ENCODE peak calls at places on chromosomes 11 and 22, in six cellular contexts. One of them, this sample, is unnamed.

GRCh38 chr22:44338183-44338812 is 25.5 kb upstream of the SHISAL1 start:
- DNase-seq in choroid plexus epithelial cell: no peak
- DNase-seq in fibroblast of the aortic adventitia: no peak
- DNase-seq in spleen: no peak
- DNase-seq in kidney: no peak
- DNase-seq in A549: no peak
- DNase-seq in this sample: no peak

GRCh38 chr22:37282385-37282677 is at the start of gene CYTH4:
- DNase-seq in kidney: peak; percentile 89
- DNase-seq in spleen: peak; percentile 98
- DNase-seq in choroid plexus epithelial cell: no peak
- DNase-seq in fibroblast of the aortic adventitia: no peak
- DNase-seq in A549: no peak
- DNase-seq in this sample: peak; percentile 87

GRCh38 chr11:128399186-128399585 is 188.2 kb downstream of the ETS1 start:
- DNase-seq in choroid plexus epithelial cell: peak; percentile 85
- DNase-seq in A549: no peak
- DNase-seq in fibroblast of the aortic adventitia: peak; percentile 43
- DNase-seq in kidney: no peak
- DNase-seq in spleen: no peak
- DNase-seq in this sample: no peak

GRCh38 chr11:69563946-69564780 is 76.8 kb upstream of the CCND1 start:
- DNase-seq in spleen: no peak
- DNase-seq in choroid plexus epithelial cell: no peak
- DNase-seq in kidney: no peak
- DNase-seq in A549: no peak
- DNase-seq in fibroblast of the aortic adventitia: no peak
- DNase-seq in this sample: no peak

GRCh38 chr22:19456541-19456940 is 9.0 kb upstream of the C22orf39 start:
- DNase-seq in spleen: no peak
- DNase-seq in A549: no peak
- DNase-seq in kidney: no peak
- DNase-seq in choroid plexus epithelial cell: no peak
- DNase-seq in fibroblast of the aortic adventitia: no peak
- DNase-seq in this sample: no peak

GRCh38 chr11:46635557-46636139 is 18.3 kb downstream of the ATG13 start:
- DNase-seq in kidney: no peak
- DNase-seq in A549: no peak
- DNase-seq in spleen: no peak
- DNase-seq in choroid plexus epithelial cell: no peak
- DNase-seq in fibroblast of the aortic adventitia: no peak
- DNase-seq in this sample: no peak

GRCh38 chr22:48841881-48842582 is 985.6 kb downstream of the BRD1 start:
- DNase-seq in spleen: no peak
- DNase-seq in A549: no peak
- DNase-seq in fibroblast of the aortic adventitia: no peak
- DNase-seq in kidney: peak; percentile 49
- DNase-seq in choroid plexus epithelial cell: no peak
- DNase-seq in this sample: no peak

GRCh38 chr11:125627236-125627910 is 2.4 kb downstream of the CHEK1 start:
- DNase-seq in fibroblast of the aortic adventitia: peak; percentile 25
- DNase-seq in kidney: no peak
- DNase-seq in spleen: no peak
- DNase-seq in choroid plexus epithelial cell: peak; percentile 13
- DNase-seq in A549: no peak
- DNase-seq in this sample: no peak

GRCh38 chr11:108734956-108735559 is 70.2 kb downstream of the DDX10 start:
- DNase-seq in A549: no peak
- DNase-seq in spleen: no peak
- DNase-seq in kidney: no peak
- DNase-seq in fibroblast of the aortic adventitia: no peak
- DNase-seq in choroid plexus epithelial cell: peak; percentile 49
- DNase-seq in this sample: peak; percentile 5

GRCh38 chr11:31387379-31387778 is 17.7 kb downstream of the DNAJC24 start:
- DNase-seq in spleen: no peak
- DNase-seq in fibroblast of the aortic adventitia: no peak
- DNase-seq in A549: no peak
- DNase-seq in choroid plexus epithelial cell: peak; percentile 44
- DNase-seq in kidney: no peak
- DNase-seq in this sample: no peak

GRCh38 chr22:36156515-36157419 is 3.8 kb downstream of the APOL3 start:
- DNase-seq in choroid plexus epithelial cell: peak; percentile 78
- DNase-seq in kidney: peak; percentile 93
- DNase-seq in A549: no peak
- DNase-seq in fibroblast of the aortic adventitia: peak; percentile 86
- DNase-seq in spleen: peak; percentile 84
- DNase-seq in this sample: peak; percentile 69

GRCh38 chr22:34135749-34136148 is 215.5 kb upstream of the LARGE1 start:
- DNase-seq in kidney: no peak
- DNase-seq in choroid plexus epithelial cell: no peak
- DNase-seq in fibroblast of the aortic adventitia: no peak
- DNase-seq in spleen: no peak
- DNase-seq in A549: no peak
- DNase-seq in this sample: no peak

GRCh38 chr22:49878206-49878605 is 24.6 kb downstream of the ZBED4 start:
- DNase-seq in fibroblast of the aortic adventitia: no peak
- DNase-seq in kidney: no peak
- DNase-seq in A549: no peak
- DNase-seq in spleen: no peak
- DNase-seq in choroid plexus epithelial cell: no peak
- DNase-seq in this sample: no peak

GRCh38 chr11:67287355-67288197 is 1.5 kb upstream of the ANKRD13D start:
- DNase-seq in kidney: peak; percentile 66
- DNase-seq in choroid plexus epithelial cell: no peak
- DNase-seq in A549: no peak
- DNase-seq in spleen: peak; percentile 86
- DNase-seq in fibroblast of the aortic adventitia: no peak
- DNase-seq in this sample: peak; percentile 58

GRCh38 chr11:110356769-110357671 is 60.6 kb upstream of the RDX start:
- DNase-seq in fibroblast of the aortic adventitia: peak; percentile 45
- DNase-seq in A549: peak; percentile 67
- DNase-seq in kidney: no peak
- DNase-seq in spleen: no peak
- DNase-seq in choroid plexus epithelial cell: no peak
- DNase-seq in this sample: no peak

GRCh38 chr11:71213696-71214552 is 38.5 kb downstream of the SHANK2 start:
- DNase-seq in fibroblast of the aortic adventitia: no peak
- DNase-seq in A549: no peak
- DNase-seq in choroid plexus epithelial cell: no peak
- DNase-seq in kidney: no peak
- DNase-seq in spleen: peak; percentile 51
- DNase-seq in this sample: no peak

GRCh38 chr11:122715883-122716282 is 60.4 kb downstream of the UBASH3B start:
- DNase-seq in fibroblast of the aortic adventitia: no peak
- DNase-seq in A549: no peak
- DNase-seq in spleen: no peak
- DNase-seq in choroid plexus epithelial cell: no peak
- DNase-seq in kidney: no peak
- DNase-seq in this sample: no peak

GRCh38 chr11:75365711-75366181 is 14.3 kb upstream of the ARRB1 start:
- DNase-seq in fibroblast of the aortic adventitia: peak; percentile 77
- DNase-seq in spleen: no peak
- DNase-seq in choroid plexus epithelial cell: peak; percentile 79
- DNase-seq in kidney: no peak
- DNase-seq in A549: no peak
- DNase-seq in this sample: no peak

DNA sequence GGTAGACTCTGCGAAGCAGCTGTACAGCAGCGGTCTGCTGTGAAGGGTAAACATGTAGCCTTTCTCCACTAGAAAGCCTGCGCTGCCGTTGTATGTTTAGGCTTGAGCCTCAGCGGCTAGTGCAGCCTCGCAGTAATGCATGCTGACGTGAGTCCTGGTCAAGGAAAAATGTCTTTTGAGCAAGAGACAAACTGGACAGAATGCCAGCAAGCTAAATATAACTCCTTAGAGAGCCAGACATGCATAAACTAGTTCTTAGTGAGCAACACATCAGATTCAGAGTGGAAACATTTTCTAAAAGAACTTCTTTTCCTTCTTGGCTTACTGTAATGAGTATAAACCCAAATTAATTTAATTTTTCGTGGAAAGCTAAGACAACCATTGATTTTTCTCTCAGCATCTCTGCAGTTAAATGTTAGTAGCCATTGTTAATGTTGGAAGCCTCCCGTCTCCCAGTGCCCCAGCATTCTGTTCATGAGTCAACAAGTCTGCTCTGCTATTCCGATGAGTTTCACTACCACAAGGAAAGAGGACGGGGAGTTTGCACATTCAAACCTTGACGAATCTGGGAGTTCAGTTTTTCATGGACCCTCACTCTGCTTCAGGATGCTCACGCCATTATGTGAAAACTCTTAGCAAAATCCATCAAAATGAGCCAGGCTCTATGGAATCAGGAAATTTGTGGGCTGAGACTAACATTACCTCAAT is 51.4 kb downstream of the JAM3 start:
- DNase-seq in A549: no peak
- DNase-seq in kidney: peak; percentile 78
- DNase-seq in spleen: no peak
- DNase-seq in fibroblast of the aortic adventitia: peak; percentile 97
- DNase-seq in choroid plexus epithelial cell: peak; percentile 94
- DNase-seq in this sample: no peak
- H3K4me3 ChIP-seq in A549: no peak overlapping the region
- H3K4me3 ChIP-seq in kidney: peak overlapping the region; percentile 19
- H3K4me3 ChIP-seq in spleen: no peak overlapping the region
- H3K4me3 ChIP-seq in fibroblast of the aortic adventitia: peak overlapping the region; percentile 52
- H3K4me3 ChIP-seq in choroid plexus epithelial cell: peak overlapping the region; percentile 34
- H3K4me3 ChIP-seq in this sample: no peak overlapping the region

GRCh38 chr11:36751996-36752395 is 154.0 kb upstream of the RAG2 start:
- DNase-seq in kidney: no peak
- DNase-seq in choroid plexus epithelial cell: no peak
- DNase-seq in A549: no peak
- DNase-seq in spleen: no peak
- DNase-seq in fibroblast of the aortic adventitia: no peak
- DNase-seq in this sample: no peak

GRCh38 chr11:36751251-36751839 is 153.3 kb upstream of the RAG2 start:
- DNase-seq in fibroblast of the aortic adventitia: no peak
- DNase-seq in A549: no peak
- DNase-seq in spleen: no peak
- DNase-seq in kidney: no peak
- DNase-seq in choroid plexus epithelial cell: no peak
- DNase-seq in this sample: no peak

GRCh38 chr11:36753960-36754359 is 155.9 kb upstream of the RAG2 start:
- DNase-seq in A549: no peak
- DNase-seq in kidney: no peak
- DNase-seq in fibroblast of the aortic adventitia: no peak
- DNase-seq in choroid plexus epithelial cell: no peak
- DNase-seq in spleen: no peak
- DNase-seq in this sample: no peak

DNA sequence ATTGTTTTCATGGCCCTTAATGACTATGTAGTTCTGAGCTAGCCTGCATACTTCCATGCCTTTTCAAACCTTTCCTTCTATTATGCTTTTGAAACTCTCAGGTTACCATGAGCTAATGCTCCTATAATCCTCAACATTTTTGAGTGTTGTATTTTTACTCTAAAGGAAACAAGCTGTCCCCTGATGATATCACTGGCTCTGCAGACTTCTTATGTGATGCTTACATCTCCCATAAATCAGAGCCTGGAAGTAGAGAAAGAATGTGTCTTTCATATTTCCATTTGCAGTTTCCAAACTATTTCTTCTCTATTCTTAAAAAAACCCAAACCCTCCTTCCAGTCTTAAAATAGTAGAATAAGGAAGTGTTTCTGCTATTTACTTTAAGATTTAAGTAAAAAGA is 159.1 kb upstream of the RAG2 start:
- DNase-seq in fibroblast of the aortic adventitia: peak; percentile 21
- DNase-seq in choroid plexus epithelial cell: no peak
- DNase-seq in A549: no peak
- DNase-seq in kidney: no peak
- DNase-seq in spleen: no peak
- DNase-seq in this sample: no peak
- H3K4me3 ChIP-seq in fibroblast of the aortic adventitia: no peak overlapping the region
- H3K4me3 ChIP-seq in choroid plexus epithelial cell: no peak overlapping the region
- H3K4me3 ChIP-seq in A549: no peak overlapping the region
- H3K4me3 ChIP-seq in kidney: no peak overlapping the region
- H3K4me3 ChIP-seq in spleen: no peak overlapping the region
- H3K4me3 ChIP-seq in this sample: no peak overlapping the region

DNA sequence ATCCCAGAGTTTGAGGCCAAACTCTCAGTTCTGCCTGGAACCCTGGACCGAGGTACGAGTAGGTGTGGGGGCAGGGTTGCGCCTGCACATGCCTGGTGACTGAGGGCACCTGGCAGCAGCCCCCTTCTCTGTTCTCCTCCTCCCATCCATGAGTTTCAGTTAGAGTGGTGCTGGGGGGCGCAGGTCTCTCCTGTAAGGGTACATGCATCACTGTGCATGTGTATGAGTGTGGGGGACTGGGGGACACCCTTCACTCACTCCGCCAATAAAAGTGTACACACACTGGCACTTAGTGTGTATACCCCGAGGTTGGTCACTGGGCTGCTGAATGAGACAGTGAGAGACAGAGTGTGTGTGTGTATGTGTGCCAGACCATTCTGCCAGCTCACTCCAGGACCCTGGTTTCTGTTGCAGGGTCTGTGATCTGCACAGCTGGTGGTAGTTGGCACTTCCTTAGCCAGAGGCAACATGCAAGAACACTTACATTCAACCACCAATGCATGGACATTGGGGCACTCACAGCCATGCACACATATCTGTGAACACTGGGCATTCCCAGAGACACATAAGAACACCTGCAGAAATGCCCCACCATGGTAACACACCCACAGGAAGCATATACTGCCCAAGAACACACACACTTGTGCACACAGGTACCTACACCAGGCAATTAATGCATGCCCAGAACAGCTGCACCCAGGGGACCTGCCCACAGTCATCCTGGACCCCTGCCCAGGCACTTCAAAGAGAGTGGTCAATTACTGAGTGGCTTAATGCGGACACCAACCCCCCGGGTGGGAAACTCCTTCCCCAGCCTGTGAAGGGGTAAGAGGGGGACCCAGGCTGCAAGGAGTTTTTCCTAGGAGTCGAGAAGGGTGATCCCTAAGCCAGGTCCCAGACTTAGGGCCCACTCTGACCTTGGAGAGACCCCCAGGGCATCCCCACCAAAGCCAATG is 1.2 kb upstream of the NRXN2 start:
- DNase-seq in spleen: peak; percentile 56
- DNase-seq in choroid plexus epithelial cell: no peak
- DNase-seq in kidney: no peak
- DNase-seq in A549: no peak
- DNase-seq in fibroblast of the aortic adventitia: no peak
- DNase-seq in this sample: no peak
- H3K4me3 ChIP-seq in spleen: peak overlapping the region; percentile 76
- H3K4me3 ChIP-seq in choroid plexus epithelial cell: no peak overlapping the region
- H3K4me3 ChIP-seq in kidney: no peak overlapping the region
- H3K4me3 ChIP-seq in A549: peak overlapping the region; percentile 94
- H3K4me3 ChIP-seq in fibroblast of the aortic adventitia: no peak overlapping the region
- H3K4me3 ChIP-seq in this sample: no peak overlapping the region

DNA sequence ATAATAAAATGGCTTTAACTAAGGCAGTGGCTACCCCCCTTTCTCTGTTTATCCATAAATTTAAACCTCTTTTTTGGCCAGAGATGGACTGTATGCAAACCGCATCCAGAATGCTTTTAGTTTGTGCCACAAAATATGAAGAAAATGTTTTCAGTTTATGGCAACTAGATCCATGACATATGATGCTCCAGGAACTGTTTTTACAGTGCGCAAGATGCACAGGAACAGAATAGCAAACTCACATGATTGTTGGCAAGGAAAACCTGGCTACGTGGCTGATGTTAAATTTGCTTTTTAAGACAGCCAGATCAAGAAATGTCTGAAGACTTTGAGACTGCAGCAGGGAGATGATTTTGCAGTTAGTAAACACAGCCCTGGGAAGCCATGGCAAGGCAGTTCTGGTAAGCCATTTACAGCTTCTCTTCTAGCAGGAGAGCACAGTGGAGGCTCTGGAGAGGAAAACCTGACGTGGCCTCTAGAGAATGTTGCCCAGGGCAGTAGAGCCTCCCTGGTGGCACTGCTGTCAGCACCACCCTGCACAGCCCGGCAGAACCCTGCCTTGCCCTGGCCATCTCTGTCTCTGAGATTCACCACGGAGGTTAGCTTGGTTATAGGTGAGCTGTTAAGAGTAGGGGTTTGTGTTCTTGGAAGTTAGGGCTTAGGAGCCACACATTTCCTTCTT is 69.8 kb upstream of the TNRC6B start:
- DNase-seq in choroid plexus epithelial cell: peak; percentile 35
- DNase-seq in kidney: no peak
- DNase-seq in spleen: no peak
- DNase-seq in fibroblast of the aortic adventitia: peak; percentile 70
- DNase-seq in A549: no peak
- DNase-seq in this sample: no peak
- H3K4me3 ChIP-seq in choroid plexus epithelial cell: no peak overlapping the region
- H3K4me3 ChIP-seq in kidney: peak overlapping the region; percentile 45
- H3K4me3 ChIP-seq in spleen: peak overlapping the region; percentile 28
- H3K4me3 ChIP-seq in fibroblast of the aortic adventitia: peak overlapping the region; percentile 50
- H3K4me3 ChIP-seq in A549: no peak overlapping the region
- H3K4me3 ChIP-seq in this sample: peak overlapping the region; percentile 23

This sample was measured in CD4-positive, alpha-beta memory T cell.